ENCODE peak calls at places on chromosomes 2 and 18, in five cellular contexts. W is stimulated activated CD4-positive, alpha-beta T cell treated with anti-CD3 and anti-CD28 coated beads, Interleukin-15, amount 100 ng/mL, for 48 hours; X is left lung; S is esophagus squamous epithelium; T is GF-D8. P is an unnamed sample.

GRCh38 chr2:3575534-3576324 is 669 bp downstream of the RPS7 start:
- DNase-seq in W (no peak), X (peak; percentile 84), S (no peak), T (no peak), P (no peak)

GRCh38 chr2:168030862-168031624 is 216.4 kb downstream of the STK39 start:
- DNase-seq in W (no peak), X (no peak), S (no peak), T (no peak), P (no peak)

GRCh38 chr18:70892381-70892780 is 603.5 kb downstream of the SOCS6 start:
- DNase-seq in W (no peak), X (no peak), S (no peak), T (no peak), P (no peak)

GRCh38 chr2:109497911-109498870 is 115.6 kb downstream of the SEPTIN10 start:
- DNase-seq in W (no peak), X (no peak), S (no peak), T (no peak), P (no peak)

GRCh38 chr18:63505566-63506335 is 29.0 kb downstream of the SERPINB5 start:
- DNase-seq in W (peak; percentile 1), X (no peak), S (no peak), T (no peak), P (no peak)

GRCh38 chr18:2948038-2948437 is 64.9 kb downstream of the LPIN2 start:
- DNase-seq in W (no peak), X (no peak), S (no peak), T (peak; percentile 24), P (no peak)

GRCh38 chr2:47243596-47244323 is 88.7 kb upstream of the STPG4 start:
- DNase-seq in W (no peak), X (no peak), S (no peak), T (no peak), P (no peak)

GRCh38 chr2:159637988-159638501 is 21.7 kb upstream of the BAZ2B start:
- DNase-seq in W (no peak), X (no peak), S (no peak), T (no peak), P (no peak)

GRCh38 chr2:108383146-108383830 is 5.5 kb downstream of the SULT1C4 start:
- DNase-seq in W (no peak), X (no peak), S (no peak), T (no peak), P (no peak)

GRCh38 chr2:174588463-174588862 is 9.1 kb downstream of the WIPF1 start:
- DNase-seq in W (no peak), X (no peak), S (no peak), T (no peak), P (no peak)

GRCh38 chr2:30708491-30709290 is 98.6 kb downstream of the CAPN13 start:
- DNase-seq in W (no peak), X (no peak), S (no peak), T (no peak), P (no peak)

GRCh38 chr2:84526562-84526961 is 10.3 kb downstream of the DNAH6 start:
- DNase-seq in W (no peak), X (no peak), S (no peak), T (no peak), P (no peak)

GRCh38 chr18:50193796-50194622 is 938 bp downstream of the MYO5B start:
- DNase-seq in W (no peak), X (peak; percentile 80), S (no peak), T (no peak), P (no peak)

GRCh38 chr2:240893363-240893828 is 2.6 kb downstream of the MAB21L4 start:
- DNase-seq in W (peak; percentile 64), X (peak; percentile 68), S (no peak), T (no peak), P (no peak)